ENCODE peak calls at places on chromosomes 3 and 15, in four cellular contexts. Z is neural progenitor cell, O is heart right ventricle, R is left ventricle myocardium inferior. X is an unnamed sample.
A peak's percentile ranks its signal among the peaks of the same experiment; 100 is the strongest.

GRCh38 chr15:98651581-98652220 is 3.4 kb downstream of the IGF1R start:
- DNase-seq in R (no peak), O (no peak), Z (peak; percentile 44), X (no peak)

GRCh38 chr3:89584398-89584797 is 477.0 kb downstream of the EPHA3 start:
- DNase-seq in R (no peak), O (no peak), Z (no peak), X (no peak)

GRCh38 chr3:88003115-88003755 is 55.6 kb downstream of the CGGBP1 start:
- DNase-seq in R (no peak), Z (peak; percentile 52), O (no peak), X (no peak)

GRCh38 chr15:84766461-84767005 is 18.1 kb downstream of the ZNF592 start:
- DNase-seq in R (no peak), Z (no peak), O (no peak), X (no peak)

GRCh38 chr3:147195896-147196295 is 210.4 kb downstream of the ZIC4 start:
- DNase-seq in O (no peak), Z (no peak), R (no peak), X (no peak)

GRCh38 chr15:83106994-83107840 is at the start of gene TM6SF1:
- DNase-seq in R (no peak), Z (peak; percentile 46), O (peak; percentile 41), X (no peak)

GRCh38 chr3:66836363-66837152 is 161.5 kb upstream of the KBTBD8 start:
- DNase-seq in Z (no peak), R (no peak), O (no peak), X (no peak)

GRCh38 chr3:65635661-65636060 is 403.1 kb downstream of the MAGI1 start:
- DNase-seq in R (no peak), O (no peak), Z (no peak), X (no peak)

GRCh38 chr15:88342666-88343065 is 86.1 kb upstream of the NTRK3 start:
- DNase-seq in R (no peak), Z (no peak), O (no peak), X (no peak)

GRCh38 chr3:68057637-68058320 is 403.4 kb upstream of the SUCLG2 start:
- DNase-seq in R (no peak), Z (no peak), O (no peak), X (no peak)

GRCh38 chr3:18853269-18853668 is 295.0 kb upstream of the KCNH8 start:
- DNase-seq in Z (no peak), O (no peak), R (no peak), X (no peak)

GRCh38 chr3:9934235-9934621 is 594 bp downstream of the CRELD1 start:
- DNase-seq in Z (peak; percentile 50), R (peak; percentile 18), O (no peak), X (no peak)
- TF ChIP-seq CTCF in Z (peak; percentile 30), R (no peak), O (peak; percentile 22), X (no peak)

DNA sequence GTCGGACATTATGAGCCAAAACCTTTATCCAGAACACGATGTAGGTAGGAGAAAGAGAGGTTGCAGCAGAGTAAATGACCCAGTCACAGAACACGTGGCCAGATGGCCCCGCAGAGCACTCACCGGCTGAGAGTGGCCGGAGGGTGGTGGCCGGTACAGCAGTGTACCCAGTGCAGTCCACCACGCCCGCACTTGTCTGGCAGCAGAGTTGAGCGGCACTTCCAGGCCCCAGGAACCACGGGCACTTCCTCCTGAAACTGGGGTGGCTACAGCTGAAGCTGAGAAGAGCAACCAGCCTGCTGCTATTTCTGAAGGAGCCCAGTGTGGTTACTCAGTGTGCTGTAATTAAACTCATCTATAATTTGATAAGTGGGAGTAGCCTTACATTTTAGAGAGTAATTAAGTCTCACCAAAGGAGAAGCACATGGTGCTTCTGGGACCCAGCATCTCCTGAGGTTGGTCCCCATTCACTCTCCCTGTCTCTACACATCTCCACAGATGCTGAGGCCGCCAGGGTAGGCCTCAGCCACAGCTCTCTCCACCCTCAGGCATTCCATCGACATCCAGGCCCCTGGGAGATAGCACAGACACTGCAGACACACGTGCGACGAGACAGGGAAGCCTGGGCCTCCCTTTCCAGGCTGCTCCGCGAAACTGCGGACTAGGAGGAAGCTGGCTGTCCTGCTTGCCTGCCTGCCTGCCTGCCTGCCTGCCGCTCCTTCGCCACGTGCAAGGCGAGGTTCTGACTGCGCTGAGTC is 49.8 kb downstream of the BDH1 start:
- DNase-seq in R (no peak), O (no peak), Z (no peak), X (no peak)
- H3K4me1 ChIP-seq in R (peaks cover 7% of the 10 kb centered on the region), O (peaks cover 10% of the 10 kb centered on the region), Z (peaks cover 15% of the 10 kb centered on the region), X (no peaks in the 10 kb centered on the region)

GRCh38 chr15:40042791-40043320 is 3.9 kb upstream of the SRP14 start:
- DNase-seq in R (no peak), Z (no peak), O (no peak), X (no peak)

GRCh38 chr15:40038654-40039543 is at the start of gene SRP14:
- DNase-seq in R (peak; percentile 97), Z (peak; percentile 97), O (peak; percentile 97), X (peak; percentile 85)

GRCh38 chr15:40038267-40038653 is 721 bp downstream of the SRP14 start:
- DNase-seq in O (no peak), R (no peak), Z (no peak), X (no peak)

GRCh38 chr15:40040770-40041169 is 1.8 kb upstream of the SRP14 start:
- DNase-seq in R (no peak), Z (no peak), O (no peak), X (no peak)

GRCh38 chr15:40040293-40040635 is 1.3 kb upstream of the SRP14 start:
- DNase-seq in R (no peak), Z (no peak), O (no peak), X (no peak)
- H3K4me3 ChIP-seq in R (peak overlapping the region; percentile 88), Z (no peak overlapping the region), O (peak overlapping the region; percentile 65), X (peak overlapping the region; percentile 89)

DNA sequence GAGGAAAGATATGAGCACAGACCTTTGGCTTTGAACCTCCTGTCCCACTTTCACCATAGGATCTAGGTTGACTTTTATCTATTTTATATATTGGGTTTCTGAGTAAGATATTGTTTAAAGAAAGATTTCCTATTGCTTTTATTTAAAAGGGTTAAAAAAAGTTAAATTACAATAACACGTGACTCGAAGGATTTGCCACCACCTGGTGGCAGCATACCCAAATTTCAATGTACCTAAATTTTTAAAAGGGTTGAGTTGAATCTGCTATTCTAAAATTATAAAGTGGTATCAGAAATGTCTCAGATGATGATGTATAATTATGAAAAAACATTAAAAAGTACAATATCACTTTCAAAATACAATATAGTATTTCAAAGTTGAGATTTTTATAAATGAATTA is 368.4 kb downstream of the MECOM start:
- DNase-seq in O (no peak), Z (no peak), R (no peak), X (no peak)
- TF ChIP-seq CTCF in O (peak; percentile 35), Z (peak; percentile 59), R (peak; percentile 50), X (peak; percentile 36)

DNA sequence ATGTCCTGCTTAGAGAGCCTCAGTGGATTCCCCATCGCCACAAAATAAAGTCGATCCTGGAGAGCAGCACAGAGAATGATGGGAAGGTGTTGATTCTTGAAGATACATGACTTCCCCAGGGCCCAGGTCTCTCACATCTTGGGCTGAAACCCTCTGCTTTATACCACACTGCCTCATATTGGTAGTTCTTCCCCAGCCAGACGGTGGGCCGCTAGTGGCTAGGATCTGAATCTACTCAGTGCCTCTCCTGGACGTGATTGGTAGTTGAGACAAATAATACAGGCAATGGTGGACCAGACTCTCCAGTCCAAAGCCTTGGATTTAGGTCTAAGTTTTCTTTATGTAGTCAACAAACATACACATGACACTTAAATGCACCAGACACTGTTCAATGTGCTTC is 49.6 kb downstream of the RAB11A start:
- DNase-seq in Z (no peak), O (no peak), R (no peak), X (no peak)
- H3K4me1 ChIP-seq in Z (peaks cover 12% of the 10 kb centered on the region), O (peaks cover 10% of the 10 kb centered on the region), R (peaks cover 25% of the 10 kb centered on the region), X (no peaks in the 10 kb centered on the region)

GRCh38 chr15:77747175-77748077 is 114.7 kb upstream of the LINGO1 start:
- DNase-seq in O (no peak), R (no peak), Z (no peak), X (no peak)
- H3K4me3 ChIP-seq in O (no peak overlapping the region), R (no peak overlapping the region), Z (no peak overlapping the region), X (peak overlapping the region; percentile 45)

DNA sequence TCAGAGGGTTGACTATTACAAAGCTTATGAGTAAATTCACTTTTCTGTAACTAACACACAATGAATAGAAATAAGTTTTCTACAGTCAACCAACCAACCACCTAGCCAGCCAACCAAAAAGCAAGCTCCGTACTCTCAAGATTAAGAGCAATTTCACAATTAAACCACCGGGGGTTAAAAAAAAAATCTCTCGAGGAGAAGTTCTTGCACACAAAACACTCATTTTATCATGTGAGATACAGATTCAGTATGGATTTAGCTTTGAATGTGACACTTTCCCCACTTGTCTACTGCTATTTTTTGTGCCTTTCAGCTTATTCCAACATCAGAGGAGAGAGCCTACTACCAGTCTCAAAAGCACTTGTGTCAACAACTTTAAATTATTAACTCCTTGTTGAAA is 135.3 kb downstream of the SV2B start:
- DNase-seq in R (no peak), O (no peak), Z (no peak), X (no peak)
- TF ChIP-seq CTCF in R (no peak), O (no peak), Z (no peak), X (no peak)

X was measured in thoracic aorta.